ENCODE peak calls at places on chromosomes 13 and 19, in ten cellular contexts. P is MCF 10A, C is H1, A is testis, U is PC-3, H is breast epithelium, R is HFF-Myc, T is fibroblast of the aortic adventitia, N is colonic mucosa, K is cardiac muscle cell. I is an unnamed sample.

GRCh38 chr19:2561895-2562294 is 86.0 kb downstream of the GADD45B start:
- DNase-seq in P (peak; percentile 23), C (no peak), A (no peak), U (no peak), H (no peak), R (no peak), T (no peak), N (no peak), K (no peak), I (no peak)

GRCh38 chr19:40603071-40603718 is 2.0 kb downstream of the LTBP4 start:
- DNase-seq in P (no peak), C (no peak), A (no peak), U (peak; percentile 31), H (no peak), R (no peak), T (peak; percentile 79), N (peak; percentile 54), K (peak; percentile 73), I (no peak)

GRCh38 chr13:48000559-48001126 is 430 bp downstream of the SUCLA2 start:
- DNase-seq in P (peak; percentile 28), C (no peak), A (no peak), U (peak; percentile 6), H (no peak), R (no peak), T (peak; percentile 8), N (peak; percentile 32), K (no peak), I (peak; percentile 40)

GRCh38 chr19:29485293-29485692 is 40.5 kb upstream of the VSTM2B start:
- DNase-seq in P (no peak), C (no peak), A (peak; percentile 7), U (no peak), H (no peak), R (no peak), T (no peak), N (no peak), K (no peak), I (no peak)

GRCh38 chr13:27634231-27634630 is 12.5 kb downstream of the POLR1D start:
- DNase-seq in P (peak; percentile 79), C (no peak), A (no peak), U (no peak), H (peak; percentile 30), R (no peak), T (no peak), N (no peak), K (no peak), I (peak; percentile 83)

GRCh38 chr19:34732548-34733255 is 1.3 kb upstream of the ZNF181 start:
- DNase-seq in P (no peak), C (peak; percentile 48), A (no peak), U (no peak), H (no peak), R (no peak), T (no peak), N (peak; percentile 19), K (no peak), I (no peak)

GRCh38 chr13:24675806-24676570 is 4.2 kb upstream of the ATP12A start:
- DNase-seq in P (no peak), C (no peak), A (no peak), U (no peak), H (no peak), R (no peak), T (no peak), N (no peak), K (no peak), I (no peak)

GRCh38 chr19:34288381-34288780 is 34.0 kb downstream of the GARRE1 start:
- DNase-seq in P (no peak), C (no peak), A (no peak), U (no peak), H (no peak), R (no peak), T (no peak), N (no peak), K (no peak), I (no peak)

GRCh38 chr19:49417090-49417489 is 6.2 kb downstream of the PTH2 start:
- DNase-seq in P (no peak), C (peak; percentile 70), A (no peak), U (no peak), H (no peak), R (no peak), T (no peak), N (no peak), K (no peak), I (no peak)

GRCh38 chr13:68176486-68176885 is 946.4 kb upstream of the PCDH9 start:
- DNase-seq in P (peak; percentile 78), C (no peak), A (no peak), U (peak; percentile 68), H (no peak), R (no peak), T (peak; percentile 42), N (no peak), K (peak; percentile 47), I (peak; percentile 50)

GRCh38 chr19:3031607-3031867 is 2.5 kb upstream of the TLE2 start:
- DNase-seq in P (no peak), C (no peak), A (no peak), U (no peak), H (no peak), R (no peak), T (no peak), N (no peak), K (no peak), I (no peak)

GRCh38 chr13:41053384-41053826 is 7.9 kb upstream of the WBP4 start:
- DNase-seq in P (peak; percentile 63), C (no peak), A (no peak), U (peak; percentile 48), H (no peak), R (no peak), T (peak; percentile 72), N (peak; percentile 29), K (peak; percentile 59), I (no peak)

GRCh38 chr19:18853755-18854427 is 22.1 kb downstream of the UPF1 start:
- DNase-seq in P (no peak), C (no peak), A (no peak), U (no peak), H (no peak), R (no peak), T (no peak), N (no peak), K (no peak), I (no peak)

GRCh38 chr13:60707878-60708277 is 310.9 kb downstream of the TDRD3 start:
- DNase-seq in P (no peak), C (no peak), A (no peak), U (no peak), H (no peak), R (no peak), T (no peak), N (no peak), K (no peak), I (no peak)
- TF ChIP-seq CTCF in P (no peak), C (no peak), A (no peak), U (no peak), H (no peak), R (no peak), T (no peak), N (no peak), K (no peak), I (no peak)

DNA sequence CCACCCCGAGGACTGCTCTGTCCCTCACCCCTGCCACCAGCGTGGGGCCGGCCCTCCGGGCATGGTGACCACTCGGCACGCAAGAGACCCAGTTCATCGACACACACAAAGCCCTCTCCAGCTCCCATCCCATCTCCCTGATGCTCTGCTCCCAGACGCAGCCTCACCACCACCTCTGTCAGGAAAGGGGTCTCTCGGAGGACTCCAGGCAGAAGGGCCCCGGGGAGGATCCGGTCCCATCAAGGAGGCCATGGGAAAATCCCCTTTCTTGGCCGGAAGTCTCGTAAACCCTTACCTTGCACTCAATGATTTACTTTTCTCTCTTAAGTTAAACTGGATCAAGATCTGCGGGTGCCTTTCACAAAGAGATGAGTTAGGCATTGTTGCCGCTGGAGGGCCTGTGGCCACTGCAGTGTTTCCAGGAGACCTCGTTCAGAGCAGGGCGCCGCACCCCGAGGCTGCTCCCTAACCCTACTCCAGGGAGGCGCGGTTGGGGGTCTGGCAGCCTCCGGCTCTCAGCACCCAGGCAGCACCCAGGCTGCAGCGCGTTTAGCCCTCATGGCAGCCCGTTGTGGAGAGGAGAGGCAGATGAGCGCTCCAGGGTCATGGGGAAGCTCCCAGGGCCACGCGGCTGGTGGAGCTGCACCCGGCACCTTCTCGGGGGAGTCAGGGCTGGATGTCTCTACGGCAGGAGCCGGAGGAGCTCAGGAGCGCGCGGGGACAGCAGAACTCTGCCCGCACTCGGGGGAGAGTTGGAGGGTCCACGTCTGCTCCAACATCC is 31.0 kb downstream of the C2CD4C start:
- DNase-seq in P (no peak), C (no peak), A (no peak), U (no peak), H (no peak), R (no peak), T (no peak), N (no peak), K (no peak), I (no peak)
- TF ChIP-seq CTCF in P (no peak), C (no peak), A (no peak), U (no peak), H (no peak), R (peak; percentile 13), T (no peak), N (no peak), K (no peak), I (no peak)

DNA sequence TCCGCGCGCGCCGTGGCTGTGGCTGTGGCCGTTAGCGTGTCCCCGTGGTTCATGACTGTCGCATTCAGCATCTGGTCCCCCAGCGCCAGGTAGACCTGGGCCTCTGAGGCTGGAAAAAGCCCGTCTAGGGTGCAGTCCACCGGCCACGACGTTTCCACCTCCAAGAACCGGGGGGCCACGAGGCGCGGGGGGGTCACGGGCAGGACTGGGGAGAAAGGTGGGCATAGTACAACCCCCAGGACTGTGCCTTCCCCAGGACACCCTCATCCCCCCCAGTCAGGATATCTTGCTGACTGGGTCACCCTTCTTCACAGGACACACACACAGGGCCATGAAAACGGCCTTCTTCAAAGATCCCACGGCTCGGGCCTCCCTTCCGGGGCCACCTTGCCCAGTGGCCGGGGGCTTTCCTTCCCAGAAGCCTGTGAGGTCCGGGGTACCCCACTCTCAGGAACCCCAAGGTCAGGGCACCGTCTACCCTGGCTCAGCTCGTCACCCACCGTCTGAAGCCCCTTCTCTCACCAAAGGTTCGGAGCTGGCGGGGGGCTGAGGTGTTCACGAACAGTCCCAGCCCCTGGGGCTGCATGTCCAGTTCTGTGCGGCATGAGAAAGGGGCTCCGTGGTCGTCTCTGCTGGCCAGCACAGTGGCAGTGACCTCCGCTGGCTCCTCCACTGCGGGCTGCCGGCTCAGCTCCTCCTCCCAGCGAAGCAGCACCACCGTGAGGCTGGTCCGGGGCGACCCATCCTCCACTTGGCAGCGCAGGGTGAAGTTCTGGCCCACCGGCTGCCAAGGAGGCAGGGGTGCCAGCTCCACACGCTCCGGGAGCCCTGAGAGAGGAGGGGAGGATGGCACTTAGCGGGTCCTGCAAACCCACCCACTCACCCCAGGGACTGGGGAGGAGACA is 2.1 kb upstream of the RAVER1 start:
- DNase-seq in P (no peak), C (peak; percentile 61), A (no peak), U (no peak), H (no peak), R (no peak), T (no peak), N (no peak), K (no peak), I (no peak)
- TF ChIP-seq CTCF in P (no peak), C (no peak), A (no peak), U (peak; percentile 37), H (no peak), R (no peak), T (no peak), N (no peak), K (no peak), I (no peak)

GRCh38 chr13:42363941-42364612 is 92.1 kb downstream of the AKAP11 start:
- DNase-seq in P (peak; percentile 65), C (no peak), A (no peak), U (peak; percentile 67), H (no peak), R (no peak), T (no peak), N (no peak), K (peak; percentile 37), I (peak; percentile 44)
- TF ChIP-seq CTCF in P (no peak), C (peak; percentile 20), A (no peak), U (peak; percentile 46), H (no peak), R (no peak), T (no peak), N (no peak), K (no peak), I (no peak)